ENCODE peak calls at places on chromosomes 6 and 20, in ten cellular contexts. Q is tibial artery, I is lung, W is brain microvascular endothelial cell, Z is pancreas, S is astrocyte of the cerebellum, U is heart right ventricle, R is tibial nerve, G is epithelial cell of esophagus, Y is esophagus muscularis mucosa. V is an unnamed sample.

GRCh38 chr6:39465539-39465938 is 143.0 kb upstream of the KCNK16 start:
- DNase-seq in Q (no peak), I (no peak), W (no peak), Z (no peak), S (no peak), U (no peak), R (no peak), G (no peak), Y (no peak), V (no peak)

GRCh38 chr6:35202066-35202546 is 11.7 kb upstream of the SCUBE3 start:
- DNase-seq in Q (no peak), I (no peak), W (no peak), Z (no peak), S (no peak), U (peak), R (no peak), G (no peak), Y (no peak), V (no peak)

GRCh38 chr20:45432294-45432693 is 16.4 kb downstream of the PIGT start:
- DNase-seq in Q (no peak), I (no peak), W (no peak), Z (no peak), S (no peak), U (no peak), R (no peak), G (no peak), Y (no peak), V (peak)

GRCh38 chr6:15491255-15491985 is 171.4 kb downstream of the DTNBP1 start:
- DNase-seq in Q (peak), I (peak), W (peak), Z (peak), S (peak), U (peak), R (peak), G (peak), Y (peak), V (peak)

GRCh38 chr6:138571585-138572199 is 72.4 kb upstream of the NHSL1 start:
- DNase-seq in Q (no peak), I (no peak), W (no peak), Z (no peak), S (no peak), U (no peak), R (no peak), G (no peak), Y (no peak), V (no peak)

GRCh38 chr6:57297505-57297904 is 19.9 kb upstream of the PRIM2 start:
- DNase-seq in Q (no peak), I (no peak), W (no peak), Z (no peak), S (no peak), U (no peak), R (no peak), G (no peak), Y (no peak), V (no peak)

GRCh38 chr6:157224178-157224956 is 99.0 kb downstream of the TMEM242 start:
- DNase-seq in Q (no peak), I (no peak), W (no peak), Z (no peak), S (no peak), U (no peak), R (no peak), G (no peak), Y (no peak), V (no peak)

GRCh38 chr6:29676981-29677601 is 3.9 kb downstream of the ZFP57 start:
- DNase-seq in Q (no peak), I (no peak), W (no peak), Z (no peak), S (no peak), U (no peak), R (no peak), G (peak), Y (no peak), V (no peak)

GRCh38 chr20:24809606-24810005 is 139.5 kb upstream of the CST7 start:
- DNase-seq in Q (no peak), I (no peak), W (no peak), Z (no peak), S (no peak), U (no peak), R (no peak), G (no peak), Y (no peak), V (no peak)

GRCh38 chr6:108921547-108922331 is 73.5 kb downstream of the ARMC2 start:
- DNase-seq in Q (peak), I (no peak), W (no peak), Z (no peak), S (peak), U (no peak), R (peak), G (peak), Y (no peak), V (no peak)

GRCh38 chr20:50270569-50270968 is 79.9 kb downstream of the CEBPB start:
- DNase-seq in Q (no peak), I (peak), W (no peak), Z (no peak), S (no peak), U (no peak), R (no peak), G (no peak), Y (no peak), V (no peak)

GRCh38 chr20:62409935-62410741 is 3.1 kb upstream of the CABLES2 start:
- DNase-seq in Q (no peak), I (peak), W (no peak), Z (peak), S (no peak), U (peak), R (no peak), G (peak), Y (no peak), V (peak)

GRCh38 chr6:156390621-156391378 is 386.4 kb upstream of the ARID1B start:
- DNase-seq in Q (no peak), I (no peak), W (no peak), Z (no peak), S (no peak), U (no peak), R (no peak), G (no peak), Y (peak), V (no peak)

GRCh38 chr20:59804347-59804746 is 129.1 kb downstream of the SYCP2 start:
- DNase-seq in Q (no peak), I (peak), W (no peak), Z (no peak), S (no peak), U (no peak), R (peak), G (no peak), Y (no peak), V (no peak)

GRCh38 chr20:33438481-33438880 is 5.1 kb downstream of the SNTA1 start:
- DNase-seq in Q (no peak), I (no peak), W (no peak), Z (no peak), S (no peak), U (no peak), R (no peak), G (no peak), Y (no peak), V (no peak)

GRCh38 chr20:17223553-17223952 is 3.3 kb upstream of the PCSK2 start:
- DNase-seq in Q (no peak), I (no peak), W (no peak), Z (no peak), S (no peak), U (no peak), R (no peak), G (no peak), Y (no peak), V (no peak)

GRCh38 chr20:61120595-61121515 is 131.2 kb upstream of the CDH4 start:
- DNase-seq in Q (peak), I (peak), W (peak), Z (peak), S (peak), U (no peak), R (peak), G (peak), Y (no peak), V (no peak)

GRCh38 chr20:64063389-64064144 is 569 bp downstream of the TCEA2 start:
- DNase-seq in Q (no peak), I (no peak), W (no peak), Z (peak), S (no peak), U (no peak), R (no peak), G (no peak), Y (no peak), V (peak)

GRCh38 chr20:63854766-63855362 is 6.4 kb upstream of the ABHD16B start:
- DNase-seq in Q (no peak), I (no peak), W (no peak), Z (no peak), S (no peak), U (peak), R (no peak), G (no peak), Y (no peak), V (no peak)

GRCh38 chr6:27889275-27889627 is 22.9 kb downstream of the OR2B2 start:
- DNase-seq in Q (no peak), I (no peak), W (no peak), Z (no peak), S (no peak), U (no peak), R (no peak), G (no peak), Y (no peak), V (no peak)

GRCh38 chr6:19325335-19325789 is 511.8 kb upstream of the ID4 start:
- DNase-seq in Q (no peak), I (no peak), W (no peak), Z (no peak), S (no peak), U (no peak), R (no peak), G (no peak), Y (no peak), V (no peak)

GRCh38 chr20:45704969-45705637 is at the start of gene WFDC10B:
- DNase-seq in Q (no peak), I (no peak), W (no peak), Z (no peak), S (no peak), U (no peak), R (no peak), G (peak), Y (no peak), V (no peak)

GRCh38 chr20:34579191-34579661 is 20.7 kb downstream of the MAP1LC3A start:
- DNase-seq in Q (peak), I (no peak), W (peak), Z (no peak), S (peak), U (peak), R (peak), G (peak), Y (peak), V (no peak)

GRCh38 chr6:25913741-25914140 is 16.8 kb downstream of the SLC17A2 start:
- DNase-seq in Q (no peak), I (no peak), W (no peak), Z (no peak), S (no peak), U (no peak), R (no peak), G (no peak), Y (no peak), V (no peak)

GRCh38 chr20:52943185-52943841 is 28.8 kb upstream of the TSHZ2 start:
- DNase-seq in Q (no peak), I (no peak), W (no peak), Z (no peak), S (no peak), U (no peak), R (no peak), G (peak), Y (no peak), V (no peak)

GRCh38 chr6:141491684-141492083 is 641.0 kb upstream of the GJE1 start:
- DNase-seq in Q (no peak), I (no peak), W (no peak), Z (no peak), S (no peak), U (no peak), R (no peak), G (no peak), Y (no peak), V (no peak)

GRCh38 chr6:117781550-117781949 is 106.3 kb downstream of the NUS1 start:
- DNase-seq in Q (no peak), I (no peak), W (no peak), Z (no peak), S (no peak), U (no peak), R (no peak), G (no peak), Y (no peak), V (no peak)

GRCh38 chr6:132764370-132764769 is 6.7 kb upstream of the VNN2 start:
- DNase-seq in Q (no peak), I (no peak), W (peak), Z (peak), S (peak), U (peak), R (no peak), G (peak), Y (no peak), V (no peak)

GRCh38 chr6:105993769-105994521 is 92.2 kb upstream of the PRDM1 start:
- DNase-seq in Q (peak), I (no peak), W (no peak), Z (no peak), S (no peak), U (peak), R (no peak), G (peak), Y (no peak), V (no peak)

GRCh38 chr6:163335671-163336545 is 78.6 kb upstream of the QKI start:
- DNase-seq in Q (peak), I (peak), W (peak), Z (no peak), S (no peak), U (peak), R (no peak), G (no peak), Y (no peak), V (no peak)

GRCh38 chr6:2546941-2547716 is 203.6 kb downstream of the MYLK4 start:
- DNase-seq in Q (no peak), I (no peak), W (no peak), Z (no peak), S (no peak), U (no peak), R (no peak), G (no peak), Y (no peak), V (no peak)

GRCh38 chr20:51784299-51784698 is 16.1 kb upstream of the ATP9A start:
- DNase-seq in Q (no peak), I (no peak), W (no peak), Z (no peak), S (no peak), U (no peak), R (no peak), G (no peak), Y (no peak), V (no peak)

GRCh38 chr20:1810926-1811620 is 84.1 kb upstream of the SIRPA start:
- DNase-seq in Q (peak), I (no peak), W (peak), Z (no peak), S (no peak), U (no peak), R (peak), G (no peak), Y (peak), V (no peak)

DNA sequence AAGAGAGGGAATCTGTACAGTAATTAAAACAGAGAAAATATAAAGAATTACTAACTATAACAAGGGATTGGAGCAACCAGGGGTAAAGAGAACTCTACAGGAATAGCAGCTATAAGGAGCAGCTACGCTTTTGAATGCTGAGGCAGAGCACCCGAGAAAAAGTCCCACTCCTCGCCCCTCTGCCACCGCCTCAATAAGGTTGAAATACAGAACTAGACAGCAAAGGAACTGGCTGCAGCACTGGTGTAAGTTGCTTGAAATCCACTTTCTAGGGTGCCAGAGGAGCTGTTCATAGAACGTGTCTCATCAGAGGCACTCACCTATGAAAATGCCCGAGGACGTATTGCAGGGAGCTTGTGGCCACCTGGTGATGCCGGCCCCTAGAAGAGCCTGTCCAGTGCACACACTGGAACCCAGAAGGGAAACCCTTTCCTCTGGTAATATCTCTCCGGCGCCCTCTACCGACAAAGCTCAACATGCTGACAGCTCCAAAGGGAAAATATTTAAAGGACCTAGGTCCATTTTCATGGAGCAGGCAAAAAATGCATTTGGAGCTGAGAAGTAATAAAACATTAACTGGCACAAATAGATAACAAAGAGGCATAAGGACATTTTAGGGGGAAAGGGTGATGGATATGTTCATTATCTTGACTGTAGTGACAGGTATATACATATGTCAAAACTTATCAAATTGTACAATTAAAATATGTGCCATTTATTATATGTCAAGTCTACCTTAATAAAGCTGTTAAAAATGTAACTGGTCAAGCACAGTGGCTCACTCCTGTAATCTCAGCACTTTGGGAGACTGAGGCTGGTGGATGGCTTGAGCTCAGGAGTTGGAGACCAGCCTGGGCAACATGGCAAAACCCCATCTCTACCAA is 137.4 kb upstream of the HDAC2 start:
- DNase-seq in Q (peak), I (peak), W (peak), Z (peak), S (peak), U (peak), R (peak), G (peak), Y (no peak), V (peak)
- TF ChIP-seq CTCF in Q (peak), I (no peak), W (peak), Z (no peak), S (peak), U (peak), R (peak), G (peak), Y (peak), V (peak)

GRCh38 chr6:85594197-85594930 is 706 bp upstream of the SNX14 start:
- DNase-seq in Q (peak), I (no peak), W (no peak), Z (no peak), S (no peak), U (no peak), R (no peak), G (peak), Y (no peak), V (no peak)
- TF ChIP-seq CTCF in Q (no peak), I (no peak), W (no peak), Z (no peak), S (no peak), U (no peak), R (no peak), G (no peak), Y (no peak), V (no peak)

GRCh38 chr6:43331470-43331869 is 22.8 kb upstream of the CRIP3 start:
- DNase-seq in Q (no peak), I (no peak), W (no peak), Z (no peak), S (no peak), U (no peak), R (no peak), G (no peak), Y (no peak), V (no peak)
- TF ChIP-seq CTCF in Q (no peak), I (no peak), W (no peak), Z (no peak), S (no peak), U (no peak), R (no peak), G (no peak), Y (no peak), V (no peak)

GRCh38 chr6:111107589-111107988 is 20.3 kb downstream of the SLC16A10 start:
- DNase-seq in Q (no peak), I (no peak), W (no peak), Z (no peak), S (no peak), U (no peak), R (no peak), G (no peak), Y (no peak), V (no peak)

GRCh38 chr6:111101987-111102386 is 14.7 kb downstream of the SLC16A10 start:
- DNase-seq in Q (no peak), I (no peak), W (no peak), Z (no peak), S (no peak), U (no peak), R (no peak), G (no peak), Y (no peak), V (no peak)

GRCh38 chr6:111105578-111105977 is 18.3 kb downstream of the SLC16A10 start:
- DNase-seq in Q (no peak), I (peak), W (no peak), Z (peak), S (no peak), U (peak), R (no peak), G (peak), Y (no peak), V (no peak)
- TF ChIP-seq CTCF in Q (no peak), I (no peak), W (no peak), Z (no peak), S (no peak), U (peak), R (no peak), G (no peak), Y (no peak), V (no peak)